ENCODE peak calls at places on chromosomes 7 and 10, in ten cellular contexts. Y is spleen, T is BJ, P is adrenal gland, O is MCF 10A, Q is Peyer's patch, R is heart right ventricle, A is tibial artery, I is RWPE1, V is neural progenitor cell. S is an unnamed sample.

GRCh38 chr7:49125246-49125645 is 200.9 kb downstream of the CDC14C start:
- DNase-seq in I (no peak), A (no peak), R (no peak), P (no peak), Y (no peak), T (no peak), V (no peak), Q (no peak), O (no peak), S (no peak)

GRCh38 chr7:113040849-113041248 is 45.8 kb downstream of the GPR85 start:
- DNase-seq in Q (no peak), A (no peak), O (no peak), R (no peak), Y (no peak), I (no peak), V (no peak), P (no peak), T (no peak), S (no peak)

GRCh38 chr10:58237014-58237830 is 30.5 kb downstream of the IPMK start:
- DNase-seq in O (peak; percentile 78), P (no peak), Q (no peak), Y (no peak), I (peak; percentile 67), V (no peak), T (peak; percentile 59), A (no peak), R (no peak), S (no peak)

GRCh38 chr10:74610299-74610698 is 216.1 kb upstream of the KAT6B start:
- DNase-seq in R (no peak), Y (no peak), O (no peak), A (no peak), Q (no peak), T (no peak), I (no peak), P (no peak), V (no peak), S (no peak)

GRCh38 chr10:86041116-86041515 is 325.5 kb downstream of the GRID1 start:
- DNase-seq in A (peak; percentile 17), O (no peak), Y (no peak), Q (no peak), P (no peak), T (no peak), I (no peak), V (no peak), R (no peak), S (no peak)

GRCh38 chr10:123154943-123155505 is 822 bp downstream of the BUB3 start:
- DNase-seq in Y (no peak), A (no peak), P (no peak), O (peak; percentile 47), T (no peak), R (no peak), Q (no peak), V (no peak), I (peak; percentile 53), S (no peak)

GRCh38 chr7:50446542-50446960 is 3.6 kb downstream of the FIGNL1 start:
- DNase-seq in I (peak; percentile 82), P (no peak), A (no peak), Y (no peak), T (no peak), Q (no peak), O (peak; percentile 98), R (no peak), V (no peak), S (no peak)

GRCh38 chr7:74012842-74013249 is 15.1 kb upstream of the ELN start:
- DNase-seq in R (no peak), Y (no peak), V (no peak), Q (no peak), I (peak; percentile 93), A (peak; percentile 90), T (no peak), O (peak; percentile 65), P (no peak), S (no peak)

GRCh38 chr7:66859794-66860645 is 61.0 kb upstream of the TMEM248 start:
- DNase-seq in O (no peak), Q (no peak), P (no peak), R (no peak), I (no peak), Y (no peak), T (no peak), V (peak; percentile 15), A (no peak), S (no peak)

GRCh38 chr7:33885290-33886005 is 19.9 kb upstream of the BMPER start:
- DNase-seq in I (no peak), Q (no peak), P (no peak), R (no peak), Y (no peak), T (no peak), O (no peak), V (no peak), A (no peak), S (no peak)

GRCh38 chr7:33888206-33888605 is 17.1 kb upstream of the BMPER start:
- DNase-seq in Q (no peak), V (no peak), P (no peak), O (peak; percentile 51), A (no peak), T (no peak), I (no peak), Y (no peak), R (no peak), S (no peak)

GRCh38 chr7:33887576-33887975 is 17.8 kb upstream of the BMPER start:
- DNase-seq in A (no peak), T (no peak), V (no peak), Q (no peak), R (no peak), O (no peak), Y (no peak), P (no peak), I (no peak), S (no peak)

GRCh38 chr7:33883566-33883965 is 21.8 kb upstream of the BMPER start:
- DNase-seq in Q (no peak), Y (no peak), I (no peak), O (no peak), V (no peak), P (no peak), T (no peak), R (no peak), A (no peak), S (no peak)

DNA sequence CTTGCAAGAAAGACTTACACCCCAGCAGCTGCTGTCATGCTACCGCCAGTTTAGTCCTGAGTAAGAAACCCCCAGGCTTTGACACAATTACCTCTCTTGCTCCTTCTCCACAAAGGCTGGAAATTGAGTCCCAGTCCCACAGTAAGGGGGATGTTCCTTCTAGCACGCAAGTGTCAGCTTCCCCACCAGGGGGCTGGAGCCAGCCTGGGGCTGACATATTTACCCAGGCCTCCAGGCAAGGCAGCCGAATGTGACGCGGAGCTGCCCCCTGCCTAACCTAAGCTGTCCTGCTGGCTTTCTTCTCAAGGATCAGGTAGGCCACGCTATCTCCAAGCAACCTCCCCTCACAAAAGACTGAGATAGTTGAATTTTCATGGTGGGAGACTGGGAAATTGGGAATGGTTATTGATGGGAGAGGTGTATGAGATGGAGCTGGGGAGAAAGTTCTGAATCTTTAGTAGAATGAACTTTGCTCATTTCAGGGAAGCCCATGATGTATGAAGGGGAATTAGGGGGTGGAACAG is 19.2 kb upstream of the BMPER start:
- DNase-seq in P (no peak), R (no peak), Q (no peak), T (no peak), Y (no peak), I (peak; percentile 10), V (peak; percentile 72), A (no peak), O (no peak), S (no peak)
- TF ChIP-seq CTCF in P (no peak), R (no peak), Q (no peak), T (peak; percentile 34), Y (no peak), I (no peak), V (peak; percentile 58), A (peak; percentile 12), O (peak; percentile 17), S (no peak)

GRCh38 chr7:94655884-94656657 is at the start of gene SGCE:
- DNase-seq in R (peak; percentile 73), P (peak; percentile 89), O (peak; percentile 77), Y (peak; percentile 88), V (peak; percentile 88), A (peak; percentile 85), I (peak; percentile 68), T (no peak), Q (peak; percentile 64), S (peak; percentile 87)
- TF ChIP-seq CTCF in R (peak; percentile 53), P (peak; percentile 42), O (peak; percentile 70), Y (peak; percentile 44), V (peak; percentile 65), A (peak; percentile 32), I (peak; percentile 81), T (peak; percentile 66), Q (peak; percentile 57), S (peak; percentile 30)

GRCh38 chr7:7182156-7183060 is at the start of gene C1GALT1:
- DNase-seq in Q (peak; percentile 98), I (peak; percentile 97), P (peak; percentile 97), R (peak; percentile 98), T (peak; percentile 90), V (peak; percentile 97), Y (peak; percentile 99), O (peak; percentile 98), A (peak; percentile 98), S (peak; percentile 97)
- TF ChIP-seq CTCF in Q (no peak), I (peak; percentile 55), P (peak; percentile 45), R (no peak), T (peak; percentile 62), V (peak; percentile 54), Y (peak; percentile 80), O (peak; percentile 17), A (peak; percentile 57), S (peak; percentile 55)

GRCh38 chr10:28135258-28135657 is 136.4 kb upstream of the ODAD2 start:
- DNase-seq in T (no peak), O (peak; percentile 20), A (no peak), Q (no peak), R (no peak), P (no peak), I (no peak), Y (no peak), V (no peak), S (no peak)
- TF ChIP-seq CTCF in T (peak; percentile 27), O (no peak), A (no peak), Q (no peak), R (no peak), P (no peak), I (no peak), Y (no peak), V (no peak), S (no peak)

GRCh38 chr10:131571346-131571745 is 259.8 kb upstream of the TCERG1L start:
- DNase-seq in R (no peak), T (no peak), O (no peak), A (peak; percentile 6), Y (no peak), Q (no peak), V (no peak), P (no peak), I (no peak), S (no peak)

GRCh38 chr10:131570716-131571307 is 259.3 kb upstream of the TCERG1L start:
- DNase-seq in R (no peak), Y (no peak), A (peak; percentile 28), Q (no peak), P (no peak), T (no peak), O (no peak), V (no peak), I (no peak), S (no peak)

GRCh38 chr10:131568866-131569265 is 257.3 kb upstream of the TCERG1L start:
- DNase-seq in T (no peak), V (no peak), Y (no peak), P (no peak), I (no peak), Q (no peak), R (no peak), A (peak; percentile 29), O (no peak), S (no peak)

GRCh38 chr10:131571845-131572244 is 260.3 kb upstream of the TCERG1L start:
- DNase-seq in O (no peak), T (no peak), P (no peak), R (no peak), Q (no peak), A (peak; percentile 7), V (no peak), I (no peak), Y (no peak), S (no peak)

GRCh38 chr10:131569851-131570715 is 258.6 kb upstream of the TCERG1L start:
- DNase-seq in Y (peak; percentile 60), I (no peak), T (no peak), Q (no peak), V (peak; percentile 70), P (no peak), O (no peak), R (no peak), A (peak; percentile 55), S (no peak)
- TF ChIP-seq CTCF in Y (no peak), I (no peak), T (no peak), Q (no peak), V (peak; percentile 77), P (no peak), O (no peak), R (no peak), A (no peak), S (no peak)

S was measured in ovary.